ENCODE peak calls at places on chromosome 16, in eight cellular contexts. One of them, this sample, is unnamed.

GRCh38 chr16:61921373-61921772 is 114.9 kb downstream of the CDH8 start:
- DNase-seq in transverse colon: no peak
- DNase-seq in Caco-2: no peak
- DNase-seq in left lobe of liver: no peak
- DNase-seq in Calu3: no peak
- DNase-seq in psoas muscle: no peak
- DNase-seq in iris pigment epithelial cell: no peak
- DNase-seq in AG04449: no peak
- DNase-seq in this sample: no peak

GRCh38 chr16:75029854-75030253 is 31.0 kb downstream of the ZNRF1 start:
- DNase-seq in Caco-2: no peak
- DNase-seq in Calu3: peak; percentile 16
- DNase-seq in psoas muscle: no peak
- DNase-seq in left lobe of liver: no peak
- DNase-seq in AG04449: peak; percentile 63
- DNase-seq in iris pigment epithelial cell: peak; percentile 88
- DNase-seq in transverse colon: no peak
- DNase-seq in this sample: no peak

GRCh38 chr16:85446846-85447656 is 166.1 kb upstream of the GSE1 start:
- DNase-seq in left lobe of liver: no peak
- DNase-seq in iris pigment epithelial cell: no peak
- DNase-seq in Caco-2: no peak
- DNase-seq in Calu3: no peak
- DNase-seq in AG04449: no peak
- DNase-seq in psoas muscle: no peak
- DNase-seq in transverse colon: peak; percentile 67
- DNase-seq in this sample: no peak

GRCh38 chr16:1812732-1813163 is 13.9 kb downstream of the HAGH start:
- DNase-seq in AG04449: no peak
- DNase-seq in Caco-2: peak; percentile 36
- DNase-seq in Calu3: peak; percentile 61
- DNase-seq in transverse colon: peak; percentile 68
- DNase-seq in iris pigment epithelial cell: peak; percentile 63
- DNase-seq in psoas muscle: no peak
- DNase-seq in left lobe of liver: peak; percentile 90
- DNase-seq in this sample: peak; percentile 80

GRCh38 chr16:88451586-88452484 is 1.2 kb upstream of the ZFPM1 start:
- DNase-seq in left lobe of liver: no peak
- DNase-seq in iris pigment epithelial cell: no peak
- DNase-seq in AG04449: no peak
- DNase-seq in psoas muscle: no peak
- DNase-seq in Caco-2: no peak
- DNase-seq in Calu3: no peak
- DNase-seq in transverse colon: no peak
- DNase-seq in this sample: no peak

GRCh38 chr16:16042076-16042475 is 92.7 kb downstream of the ABCC1 start:
- DNase-seq in Caco-2: no peak
- DNase-seq in iris pigment epithelial cell: peak; percentile 92
- DNase-seq in AG04449: peak; percentile 92
- DNase-seq in transverse colon: no peak
- DNase-seq in left lobe of liver: no peak
- DNase-seq in psoas muscle: no peak
- DNase-seq in Calu3: no peak
- DNase-seq in this sample: no peak

GRCh38 chr16:56401482-56401881 is 23.9 kb downstream of the AMFR start:
- DNase-seq in Calu3: peak; percentile 39
- DNase-seq in AG04449: no peak
- DNase-seq in psoas muscle: peak; percentile 46
- DNase-seq in iris pigment epithelial cell: no peak
- DNase-seq in Caco-2: peak; percentile 62
- DNase-seq in left lobe of liver: no peak
- DNase-seq in transverse colon: no peak
- DNase-seq in this sample: peak; percentile 49

GRCh38 chr16:2027024-2028010 is 615 bp downstream of the NHERF2 start:
- DNase-seq in Calu3: no peak
- DNase-seq in psoas muscle: no peak
- DNase-seq in left lobe of liver: peak; percentile 58
- DNase-seq in transverse colon: no peak
- DNase-seq in Caco-2: peak; percentile 51
- DNase-seq in iris pigment epithelial cell: peak; percentile 42
- DNase-seq in AG04449: no peak
- DNase-seq in this sample: no peak

GRCh38 chr16:49350265-49351103 is 23.1 kb upstream of the C16orf78 start:
- DNase-seq in transverse colon: peak; percentile 71
- DNase-seq in Calu3: peak; percentile 81
- DNase-seq in psoas muscle: peak; percentile 59
- DNase-seq in iris pigment epithelial cell: peak; percentile 41
- DNase-seq in AG04449: no peak
- DNase-seq in left lobe of liver: peak; percentile 68
- DNase-seq in Caco-2: peak; percentile 79
- DNase-seq in this sample: peak; percentile 40

GRCh38 chr16:69494993-69495392 is 70.6 kb downstream of the CYB5B start:
- DNase-seq in Calu3: peak; percentile 16
- DNase-seq in transverse colon: peak; percentile 31
- DNase-seq in left lobe of liver: no peak
- DNase-seq in iris pigment epithelial cell: peak; percentile 34
- DNase-seq in AG04449: no peak
- DNase-seq in Caco-2: peak; percentile 31
- DNase-seq in psoas muscle: no peak
- DNase-seq in this sample: peak; percentile 74

GRCh38 chr16:10933865-10934264 is 8.4 kb downstream of the DEXI start:
- DNase-seq in Caco-2: no peak
- DNase-seq in psoas muscle: no peak
- DNase-seq in iris pigment epithelial cell: no peak
- DNase-seq in AG04449: no peak
- DNase-seq in transverse colon: no peak
- DNase-seq in left lobe of liver: no peak
- DNase-seq in Calu3: no peak
- DNase-seq in this sample: no peak

GRCh38 chr16:84795338-84796053 is 24.3 kb upstream of the CRISPLD2 start:
- DNase-seq in AG04449: peak; percentile 70
- DNase-seq in iris pigment epithelial cell: peak; percentile 93
- DNase-seq in Caco-2: no peak
- DNase-seq in left lobe of liver: no peak
- DNase-seq in transverse colon: peak; percentile 66
- DNase-seq in Calu3: no peak
- DNase-seq in psoas muscle: peak; percentile 83
- DNase-seq in this sample: no peak

GRCh38 chr16:54054237-54054780 is 232.3 kb downstream of the IRX3 start:
- DNase-seq in iris pigment epithelial cell: no peak
- DNase-seq in Calu3: no peak
- DNase-seq in left lobe of liver: no peak
- DNase-seq in transverse colon: no peak
- DNase-seq in Caco-2: no peak
- DNase-seq in AG04449: no peak
- DNase-seq in psoas muscle: no peak
- DNase-seq in this sample: no peak

GRCh38 chr16:31079342-31079944 is 5.2 kb downstream of the ZNF646 start:
- DNase-seq in transverse colon: no peak
- DNase-seq in psoas muscle: no peak
- DNase-seq in Calu3: no peak
- DNase-seq in AG04449: no peak
- DNase-seq in Caco-2: no peak
- DNase-seq in left lobe of liver: no peak
- DNase-seq in iris pigment epithelial cell: no peak
- DNase-seq in this sample: no peak

GRCh38 chr16:30927789-30928378 is 4.5 kb downstream of the FBXL19 start:
- DNase-seq in left lobe of liver: peak; percentile 54
- DNase-seq in Caco-2: peak; percentile 69
- DNase-seq in Calu3: peak; percentile 41
- DNase-seq in transverse colon: peak; percentile 41
- DNase-seq in psoas muscle: no peak
- DNase-seq in iris pigment epithelial cell: peak; percentile 54
- DNase-seq in AG04449: no peak
- DNase-seq in this sample: peak; percentile 37

GRCh38 chr16:85996843-85997242 is 97.9 kb downstream of the IRF8 start:
- DNase-seq in left lobe of liver: no peak
- DNase-seq in transverse colon: no peak
- DNase-seq in psoas muscle: no peak
- DNase-seq in Caco-2: no peak
- DNase-seq in iris pigment epithelial cell: no peak
- DNase-seq in AG04449: no peak
- DNase-seq in Calu3: no peak
- DNase-seq in this sample: no peak

GRCh38 chr16:85211247-85211910 is 99.1 kb upstream of the CIBAR2 start:
- DNase-seq in Calu3: no peak
- DNase-seq in left lobe of liver: no peak
- DNase-seq in transverse colon: no peak
- DNase-seq in Caco-2: no peak
- DNase-seq in AG04449: no peak
- DNase-seq in iris pigment epithelial cell: peak; percentile 52
- DNase-seq in psoas muscle: no peak
- DNase-seq in this sample: no peak

GRCh38 chr16:82439678-82440293 is 187.0 kb upstream of the CDH13 start:
- DNase-seq in transverse colon: no peak
- DNase-seq in psoas muscle: no peak
- DNase-seq in Calu3: peak; percentile 32
- DNase-seq in left lobe of liver: no peak
- DNase-seq in Caco-2: peak; percentile 47
- DNase-seq in AG04449: no peak
- DNase-seq in iris pigment epithelial cell: peak; percentile 23
- DNase-seq in this sample: peak; percentile 68

GRCh38 chr16:138049-138417 is 440 bp downstream of the NPRL3 start:
- DNase-seq in transverse colon: no peak
- DNase-seq in Caco-2: peak; percentile 49
- DNase-seq in AG04449: no peak
- DNase-seq in iris pigment epithelial cell: no peak
- DNase-seq in left lobe of liver: peak; percentile 51
- DNase-seq in psoas muscle: peak; percentile 27
- DNase-seq in Calu3: no peak
- DNase-seq in this sample: no peak

GRCh38 chr16:53542283-53542682 is 39.3 kb upstream of the AKTIP start:
- DNase-seq in left lobe of liver: no peak
- DNase-seq in transverse colon: peak; percentile 19
- DNase-seq in Caco-2: no peak
- DNase-seq in psoas muscle: no peak
- DNase-seq in AG04449: no peak
- DNase-seq in iris pigment epithelial cell: no peak
- DNase-seq in Calu3: no peak
- DNase-seq in this sample: no peak

GRCh38 chr16:19524866-19525723 is 1.4 kb downstream of the CCP110 start:
- DNase-seq in iris pigment epithelial cell: peak; percentile 14
- DNase-seq in Caco-2: no peak
- DNase-seq in Calu3: no peak
- DNase-seq in transverse colon: no peak
- DNase-seq in left lobe of liver: no peak
- DNase-seq in psoas muscle: no peak
- DNase-seq in AG04449: no peak
- DNase-seq in this sample: no peak

GRCh38 chr16:88695753-88696152 is 9.4 kb upstream of the SNAI3 start:
- DNase-seq in psoas muscle: no peak
- DNase-seq in Caco-2: no peak
- DNase-seq in AG04449: no peak
- DNase-seq in left lobe of liver: no peak
- DNase-seq in Calu3: no peak
- DNase-seq in iris pigment epithelial cell: no peak
- DNase-seq in transverse colon: no peak
- DNase-seq in this sample: no peak

GRCh38 chr16:89406277-89406888 is 84.0 kb downstream of the ANKRD11 start:
- DNase-seq in Caco-2: no peak
- DNase-seq in psoas muscle: peak; percentile 72
- DNase-seq in AG04449: no peak
- DNase-seq in transverse colon: no peak
- DNase-seq in iris pigment epithelial cell: no peak
- DNase-seq in left lobe of liver: no peak
- DNase-seq in Calu3: no peak
- DNase-seq in this sample: no peak

GRCh38 chr16:66515543-66516171 is 34.3 kb downstream of the TK2 start:
- DNase-seq in left lobe of liver: no peak
- DNase-seq in psoas muscle: no peak
- DNase-seq in iris pigment epithelial cell: peak; percentile 66
- DNase-seq in Calu3: peak; percentile 62
- DNase-seq in Caco-2: no peak
- DNase-seq in AG04449: no peak
- DNase-seq in transverse colon: no peak
- DNase-seq in this sample: no peak

GRCh38 chr16:31093132-31093703 is 1.4 kb downstream of the VKORC1 start:
- DNase-seq in AG04449: no peak
- DNase-seq in iris pigment epithelial cell: peak; percentile 45
- DNase-seq in transverse colon: peak; percentile 33
- DNase-seq in Calu3: peak; percentile 30
- DNase-seq in psoas muscle: no peak
- DNase-seq in Caco-2: peak; percentile 53
- DNase-seq in left lobe of liver: peak; percentile 78
- DNase-seq in this sample: peak; percentile 82

GRCh38 chr16:30011505-30012480 is 966 bp upstream of the DOC2A start:
- DNase-seq in Calu3: no peak
- DNase-seq in transverse colon: no peak
- DNase-seq in Caco-2: no peak
- DNase-seq in iris pigment epithelial cell: no peak
- DNase-seq in left lobe of liver: no peak
- DNase-seq in AG04449: no peak
- DNase-seq in psoas muscle: no peak
- DNase-seq in this sample: no peak

GRCh38 chr16:89210904-89211515 is 6.5 kb upstream of the ZNF778 start:
- DNase-seq in AG04449: no peak
- DNase-seq in left lobe of liver: no peak
- DNase-seq in psoas muscle: no peak
- DNase-seq in iris pigment epithelial cell: no peak
- DNase-seq in Caco-2: no peak
- DNase-seq in Calu3: no peak
- DNase-seq in transverse colon: no peak
- DNase-seq in this sample: no peak

GRCh38 chr16:75703341-75703740 is 2.1 kb upstream of the DUXB start:
- DNase-seq in transverse colon: no peak
- DNase-seq in AG04449: no peak
- DNase-seq in Caco-2: no peak
- DNase-seq in left lobe of liver: no peak
- DNase-seq in psoas muscle: no peak
- DNase-seq in iris pigment epithelial cell: peak; percentile 32
- DNase-seq in Calu3: no peak
- DNase-seq in this sample: no peak

GRCh38 chr16:26413780-26414179 is 652.9 kb upstream of the C16orf82 start:
- DNase-seq in AG04449: no peak
- DNase-seq in Caco-2: no peak
- DNase-seq in psoas muscle: no peak
- DNase-seq in iris pigment epithelial cell: no peak
- DNase-seq in left lobe of liver: no peak
- DNase-seq in Calu3: no peak
- DNase-seq in transverse colon: no peak
- DNase-seq in this sample: no peak